ENCODE peak calls at places on chromosome 16, in ten cellular contexts. O is stimulated activated naive CD8-positive, alpha-beta T cell treated with anti-CD3 and anti-CD28 coated beads, Interleukin-15, amount 100 ng/mL, for 72 hours; Y is iPS-NIHi11; N is stromal cell of bone marrow; J is GM04504; U is sigmoid colon; C is activated CD4-positive, alpha-beta T cell treated with anti-CD3 and anti-CD28 coated beads, Interleukin-2, amount 50 U/mL, for 4 hours; Q is adipocyte; T is hepatic stellate cell; S is NCI-H1694. P is an unnamed sample.

GRCh38 chr16:72551649-72552048 is 379.7 kb upstream of the PMFBP1 start:
- DNase-seq in J (no peak), S (no peak), O (no peak), T (no peak), C (no peak), U (no peak), Y (no peak), N (no peak), Q (no peak), P (no peak)

GRCh38 chr16:84246679-84247077 is 6.9 kb upstream of the KCNG4 start:
- DNase-seq in S (peak), T (no peak), U (no peak), Q (no peak), N (no peak), O (no peak), C (no peak), J (no peak), Y (no peak), P (no peak)

GRCh38 chr16:31360296-31360695 is 5.3 kb downstream of the ITGAX start:
- DNase-seq in S (no peak), N (no peak), U (no peak), T (no peak), O (no peak), C (no peak), Y (no peak), J (no peak), Q (no peak), P (no peak)

GRCh38 chr16:4612977-4613635 is 1.6 kb downstream of the UBALD1 start:
- DNase-seq in U (no peak), C (no peak), N (no peak), Y (peak), T (no peak), J (no peak), Q (peak), O (no peak), S (no peak), P (no peak)

GRCh38 chr16:49592507-49593422 is 219.2 kb downstream of the C16orf78 start:
- DNase-seq in N (no peak), Q (peak), T (peak), S (peak), J (no peak), C (peak), U (no peak), Y (peak), O (peak), P (no peak)

GRCh38 chr16:3171855-3172593 is 16.0 kb upstream of the OR1F1 start:
- DNase-seq in C (peak), Q (no peak), T (peak), S (no peak), O (peak), U (peak), Y (peak), N (no peak), J (no peak), P (no peak)

GRCh38 chr16:71328151-71328550 is 30.4 kb upstream of the CALB2 start:
- DNase-seq in Q (no peak), T (no peak), O (no peak), C (no peak), U (no peak), J (no peak), N (no peak), Y (no peak), S (no peak), P (no peak)

GRCh38 chr16:70383421-70383960 is 36.8 kb downstream of the DDX19A start:
- DNase-seq in N (no peak), J (no peak), Q (no peak), O (no peak), T (no peak), S (no peak), Y (no peak), U (no peak), C (no peak), P (no peak)

P was measured in GM04503.